ENCODE peak calls at places on chromosomes 6 and 20, in four cellular contexts. A is fibroblast of pulmonary artery, F is heart left ventricle, M is neural crest cell. O is an unnamed sample.

GRCh38 chr6:149323353-149323752 is 5.8 kb downstream of the TAB2 start:
- DNase-seq in A (no peak), M (no peak), F (no peak), O (no peak)

GRCh38 chr20:60877071-60877470 is 375.0 kb upstream of the CDH4 start:
- DNase-seq in F (no peak), A (no peak), M (no peak), O (no peak)

GRCh38 chr6:4707011-4707410 is 69.2 kb upstream of the CDYL start:
- DNase-seq in F (no peak), A (no peak), M (no peak), O (no peak)

GRCh38 chr20:4193053-4193452 is 177.7 kb upstream of the RNF24 start:
- DNase-seq in A (no peak), M (no peak), F (no peak), O (no peak)

GRCh38 chr20:32685541-32686529 is 12.1 kb upstream of the C20orf203 start:
- DNase-seq in A (peak; percentile 68), M (no peak), F (peak; percentile 71), O (no peak)

GRCh38 chr6:10837692-10837996 is 695 bp downstream of the MAK start:
- DNase-seq in F (no peak), A (peak; percentile 6), M (no peak), O (peak; percentile 1)

GRCh38 chr20:62929051-62929538 is 2.8 kb upstream of the DIDO1 start:
- DNase-seq in F (peak; percentile 73), A (peak; percentile 52), M (peak; percentile 25), O (peak; percentile 45)

GRCh38 chr6:32203435-32204267 is 11.2 kb upstream of the GPSM3 start:
- DNase-seq in M (no peak), A (no peak), F (no peak), O (no peak)

GRCh38 chr6:10410214-10410873 is 4.5 kb downstream of the TFAP2A start:
- DNase-seq in F (no peak), A (no peak), M (no peak), O (no peak)

GRCh38 chr6:144736763-144737162 is 451.6 kb downstream of the UTRN start:
- DNase-seq in M (no peak), A (no peak), F (no peak), O (no peak)

GRCh38 chr6:147119310-147119709 is 84.9 kb upstream of the STXBP5 start:
- DNase-seq in M (no peak), F (no peak), A (no peak), O (no peak)

GRCh38 chr20:43650997-43651525 is 15.9 kb upstream of the MYBL2 start:
- DNase-seq in M (no peak), A (no peak), F (no peak), O (no peak)

GRCh38 chr6:138099832-138100231 is 7.4 kb downstream of the PERP start:
- DNase-seq in F (no peak), A (peak; percentile 47), M (no peak), O (no peak)

GRCh38 chr6:2476376-2476775 is 231.0 kb upstream of the GMDS start:
- DNase-seq in A (peak; percentile 3), F (no peak), M (no peak), O (no peak)